ENCODE peak calls at places on chromosomes 7 and 10, in seven cellular contexts. P is ELR, C is glutamatergic neuron, M is mesothelial cell of epicardium, E is NCI-H1105 treated with DMSO at 0.1 percent for 48 hours, W is D341Med, T is cardiac fibroblast. U is an unnamed sample.
A peak's percentile ranks its signal among the peaks of the same experiment; 100 is the strongest.

GRCh38 chr10:48444266-48444665 is 137.8 kb downstream of the MAPK8 start:
- DNase-seq in P (peak; percentile 56), C (no peak), M (no peak), E (peak; percentile 7), W (peak; percentile 59), T (peak; percentile 57), U (peak; percentile 27)

GRCh38 chr10:110641256-110641655 is 2.9 kb upstream of the RBM20 start:
- DNase-seq in P (peak; percentile 58), C (peak; percentile 74), M (no peak), E (no peak), W (no peak), T (no peak), U (peak; percentile 70)

GRCh38 chr7:46369933-46370654 is 449.0 kb upstream of the IGFBP3 start:
- DNase-seq in P (peak; percentile 77), C (no peak), M (no peak), E (peak; percentile 90), W (no peak), T (peak; percentile 95), U (no peak)

GRCh38 chr7:84134169-84134568 is 60.4 kb downstream of the SEMA3A start:
- DNase-seq in P (no peak), C (no peak), M (no peak), E (no peak), W (no peak), T (no peak), U (no peak)

GRCh38 chr10:22710139-22710745 is 4.1 kb downstream of the PIP4K2A start:
- DNase-seq in P (no peak), C (no peak), M (no peak), E (no peak), W (no peak), T (peak; percentile 21), U (no peak)

GRCh38 chr10:89392974-89393373 is 551 bp downstream of the IFIT1 start:
- DNase-seq in P (peak; percentile 62), C (no peak), M (no peak), E (no peak), W (no peak), T (peak; percentile 82), U (no peak)

GRCh38 chr7:152202056-152202455 is 176.6 kb downstream of the GALNT11 start:
- DNase-seq in P (peak; percentile 63), C (no peak), M (no peak), E (no peak), W (no peak), T (peak; percentile 42), U (no peak)

GRCh38 chr10:98119891-98120290 is 14.6 kb upstream of the R3HCC1L start:
- DNase-seq in P (no peak), C (no peak), M (no peak), E (no peak), W (no peak), T (no peak), U (no peak)

GRCh38 chr7:27238979-27239779 is 3.4 kb upstream of the EVX1 start:
- DNase-seq in P (no peak), C (no peak), M (no peak), E (no peak), W (no peak), T (no peak), U (no peak)

GRCh38 chr10:31358688-31359330 is 39.8 kb downstream of the ZEB1 start:
- DNase-seq in P (no peak), C (no peak), M (no peak), E (no peak), W (no peak), T (peak; percentile 49), U (no peak)

GRCh38 chr7:101125989-101126650 is 784 bp upstream of the SERPINE1 start:
- DNase-seq in P (peak; percentile 80), C (no peak), M (no peak), E (peak; percentile 31), W (no peak), T (peak; percentile 89), U (no peak)

GRCh38 chr10:6124666-6125065 is 35.8 kb downstream of the RBM17 start:
- DNase-seq in P (no peak), C (no peak), M (no peak), E (no peak), W (no peak), T (no peak), U (no peak)

GRCh38 chr7:102049765-102050164 is 232.3 kb downstream of the CUX1 start:
- DNase-seq in P (no peak), C (no peak), M (no peak), E (no peak), W (no peak), T (no peak), U (no peak)

GRCh38 chr10:132363921-132364593 is 32.1 kb downstream of the LRRC27 start:
- DNase-seq in P (peak; percentile 12), C (no peak), M (peak; percentile 71), E (no peak), W (no peak), T (peak; percentile 42), U (no peak)

GRCh38 chr7:35605760-35606159 is 89.2 kb downstream of the HERPUD2 start:
- DNase-seq in P (peak; percentile 74), C (no peak), M (no peak), E (no peak), W (no peak), T (peak; percentile 70), U (no peak)

GRCh38 chr10:17616403-17617030 is 657 bp downstream of the HACD1 start:
- DNase-seq in P (peak; percentile 79), C (peak; percentile 63), M (peak; percentile 32), E (peak; percentile 25), W (peak; percentile 75), T (peak; percentile 73), U (peak; percentile 41)

GRCh38 chr7:39130740-39131538 is 153.2 kb downstream of the POU6F2 start:
- DNase-seq in P (no peak), C (peak; percentile 50), M (no peak), E (peak; percentile 88), W (no peak), T (no peak), U (no peak)

GRCh38 chr10:127200646-127201045 is 4.3 kb upstream of the INSYN2A start:
- DNase-seq in P (no peak), C (no peak), M (no peak), E (no peak), W (no peak), T (no peak), U (no peak)

GRCh38 chr10:10792681-10793080 is 225.0 kb upstream of the CELF2 start:
- DNase-seq in P (peak; percentile 89), C (no peak), M (no peak), E (no peak), W (no peak), T (peak; percentile 95), U (no peak)

GRCh38 chr7:82726038-82726800 is 282.6 kb upstream of the CACNA2D1 start:
- DNase-seq in P (no peak), C (no peak), M (no peak), E (peak; percentile 19), W (no peak), T (no peak), U (no peak)

GRCh38 chr7:44221231-44221791 is 20.5 kb downstream of the YKT6 start:
- DNase-seq in P (no peak), C (peak; percentile 44), M (no peak), E (no peak), W (no peak), T (peak; percentile 19), U (no peak)

GRCh38 chr7:25884265-25884664 is 267.7 kb upstream of the NFE2L3 start:
- DNase-seq in P (no peak), C (no peak), M (no peak), E (no peak), W (no peak), T (no peak), U (no peak)

GRCh38 chr10:11235771-11236170 is 218.1 kb downstream of the CELF2 start:
- DNase-seq in P (no peak), C (no peak), M (no peak), E (no peak), W (no peak), T (no peak), U (no peak)

GRCh38 chr10:75428434-75429158 is 2.8 kb upstream of the LRMDA start:
- DNase-seq in P (peak; percentile 47), C (no peak), M (no peak), E (no peak), W (no peak), T (no peak), U (no peak)

GRCh38 chr7:106125417-106125816 is 13.3 kb upstream of the SYPL1 start:
- DNase-seq in P (no peak), C (no peak), M (no peak), E (no peak), W (no peak), T (peak; percentile 69), U (no peak)

GRCh38 chr7:45703911-45704682 is 129.9 kb downstream of the ADCY1 start:
- DNase-seq in P (no peak), C (no peak), M (no peak), E (no peak), W (no peak), T (no peak), U (no peak)

GRCh38 chr7:150849204-150849775 is 3.0 kb upstream of the AOC1 start:
- DNase-seq in P (no peak), C (no peak), M (no peak), E (no peak), W (peak; percentile 6), T (no peak), U (no peak)

U was measured in iPS DF 6.9.